ENCODE peak calls at places on chromosomes 3 and 15, in four cellular contexts. One of them, this sample, is unnamed. For H3K9me3, the result is how much of the 10 kb centered on the place peaks cover.

GRCh38 chr15:48440084-48440483 is 108.9 kb downstream of the DUT start:
- DNase-seq in SK-N-SH: no peak
- DNase-seq in breast epithelium: no peak
- DNase-seq in HepG2: no peak
- DNase-seq in this sample: no peak

GRCh38 chr15:52636459-52636858 is 42.7 kb downstream of the ATOSA start:
- DNase-seq in breast epithelium: no peak
- DNase-seq in HepG2: no peak
- DNase-seq in SK-N-SH: no peak
- DNase-seq in this sample: no peak

GRCh38 chr3:194688207-194688711 is 2.6 kb downstream of the FAM43A start:
- DNase-seq in HepG2: peak
- DNase-seq in SK-N-SH: peak
- DNase-seq in breast epithelium: peak
- DNase-seq in this sample: no peak

GRCh38 chr3:65376426-65376825 is 662.3 kb downstream of the MAGI1 start:
- DNase-seq in SK-N-SH: no peak
- DNase-seq in breast epithelium: no peak
- DNase-seq in HepG2: no peak
- DNase-seq in this sample: no peak

GRCh38 chr3:62100233-62100989 is 272.9 kb downstream of the FEZF2 start:
- DNase-seq in SK-N-SH: no peak
- DNase-seq in breast epithelium: no peak
- DNase-seq in HepG2: no peak
- DNase-seq in this sample: no peak

GRCh38 chr3:126367316-126367805 is 10.2 kb upstream of the KLF15 start:
- DNase-seq in SK-N-SH: no peak
- DNase-seq in breast epithelium: no peak
- DNase-seq in HepG2: no peak
- DNase-seq in this sample: no peak

GRCh38 chr15:45225506-45226273 is 26.3 kb upstream of the SLC28A2 start:
- DNase-seq in SK-N-SH: no peak
- DNase-seq in HepG2: peak
- DNase-seq in breast epithelium: no peak
- DNase-seq in this sample: no peak

GRCh38 chr3:17745301-17745700 is 2.9 kb upstream of the TBC1D5 start:
- DNase-seq in HepG2: no peak
- DNase-seq in breast epithelium: no peak
- DNase-seq in SK-N-SH: no peak
- DNase-seq in this sample: no peak

GRCh38 chr15:96416218-96416933 is 85.9 kb downstream of the NR2F2 start:
- DNase-seq in breast epithelium: no peak
- DNase-seq in SK-N-SH: no peak
- DNase-seq in HepG2: no peak
- DNase-seq in this sample: no peak

GRCh38 chr3:96449803-96450202 is 364.6 kb upstream of the EPHA6 start:
- DNase-seq in SK-N-SH: no peak
- DNase-seq in breast epithelium: no peak
- DNase-seq in HepG2: peak
- DNase-seq in this sample: no peak

GRCh38 chr3:150242220-150242938 is 165.7 kb upstream of the TSC22D2 start:
- DNase-seq in breast epithelium: no peak
- DNase-seq in HepG2: no peak
- DNase-seq in SK-N-SH: no peak
- DNase-seq in this sample: no peak

GRCh38 chr15:69498282-69498681 is 45.7 kb downstream of the RPLP1 start:
- DNase-seq in SK-N-SH: no peak
- DNase-seq in HepG2: no peak
- DNase-seq in breast epithelium: no peak
- DNase-seq in this sample: no peak

GRCh38 chr3:75610773-75611172 is 53.4 kb upstream of the FRG2C start:
- DNase-seq in SK-N-SH: no peak
- DNase-seq in breast epithelium: no peak
- DNase-seq in HepG2: no peak
- DNase-seq in this sample: no peak

GRCh38 chr3:16124636-16125035 is 49.8 kb upstream of the GALNT15 start:
- DNase-seq in SK-N-SH: no peak
- DNase-seq in breast epithelium: no peak
- DNase-seq in HepG2: no peak
- DNase-seq in this sample: no peak

GRCh38 chr3:151925876-151926275 is 52.4 kb downstream of the SUCNR1 start:
- DNase-seq in SK-N-SH: no peak
- DNase-seq in HepG2: no peak
- DNase-seq in breast epithelium: no peak
- DNase-seq in this sample: no peak

GRCh38 chr15:28004143-28005003 is 94.7 kb downstream of the OCA2 start:
- DNase-seq in HepG2: no peak
- DNase-seq in SK-N-SH: no peak
- DNase-seq in breast epithelium: no peak
- DNase-seq in this sample: no peak

GRCh38 chr15:60583946-60584345 is 105.0 kb upstream of the ICE2 start:
- DNase-seq in breast epithelium: no peak
- DNase-seq in SK-N-SH: no peak
- DNase-seq in HepG2: peak
- DNase-seq in this sample: no peak

GRCh38 chr3:194503101-194503531 is 16.3 kb upstream of the ATP13A3 start:
- DNase-seq in breast epithelium: no peak
- DNase-seq in HepG2: no peak
- DNase-seq in SK-N-SH: no peak
- DNase-seq in this sample: peak

GRCh38 chr3:185582871-185583270 is 3.2 kb upstream of the SENP2 start:
- DNase-seq in breast epithelium: no peak
- DNase-seq in HepG2: no peak
- DNase-seq in SK-N-SH: no peak
- DNase-seq in this sample: no peak

GRCh38 chr15:58081446-58081845 is 15.9 kb upstream of the ALDH1A2 start:
- DNase-seq in HepG2: no peak
- DNase-seq in breast epithelium: no peak
- DNase-seq in SK-N-SH: no peak
- DNase-seq in this sample: no peak

GRCh38 chr15:85306946-85307686 is 73.3 kb upstream of the AKAP13 start:
- DNase-seq in SK-N-SH: no peak
- DNase-seq in breast epithelium: no peak
- DNase-seq in HepG2: no peak
- DNase-seq in this sample: no peak

GRCh38 chr3:43606274-43606673 is 15.5 kb downstream of the ANO10 start:
- DNase-seq in breast epithelium: no peak
- DNase-seq in SK-N-SH: no peak
- DNase-seq in HepG2: no peak
- DNase-seq in this sample: no peak

GRCh38 chr3:144229973-144230372 is 258.4 kb downstream of the DIPK2A start:
- DNase-seq in breast epithelium: no peak
- DNase-seq in SK-N-SH: no peak
- DNase-seq in HepG2: no peak
- DNase-seq in this sample: no peak

GRCh38 chr3:143821862-143822261 is 26.4 kb downstream of the SLC9A9 start:
- DNase-seq in SK-N-SH: no peak
- DNase-seq in breast epithelium: no peak
- DNase-seq in HepG2: no peak
- DNase-seq in this sample: no peak

GRCh38 chr3:138186803-138187295 is 252 bp upstream of the ARMC8 start:
- DNase-seq in SK-N-SH: peak
- DNase-seq in HepG2: no peak
- DNase-seq in breast epithelium: peak
- DNase-seq in this sample: peak
- TF ChIP-seq POLR2AphosphoS5 in SK-N-SH: no peak
- TF ChIP-seq POLR2AphosphoS5 in HepG2: no peak
- TF ChIP-seq POLR2AphosphoS5 in breast epithelium: no peak
- TF ChIP-seq POLR2AphosphoS5 in this sample: no peak

GRCh38 chr15:29139540-29140459 is 129.8 kb downstream of the NSMCE3 start:
- DNase-seq in SK-N-SH: peak
- DNase-seq in HepG2: no peak
- DNase-seq in breast epithelium: no peak
- DNase-seq in this sample: no peak

GRCh38 chr15:29140475-29141172 is 129.0 kb downstream of the NSMCE3 start:
- DNase-seq in SK-N-SH: no peak
- DNase-seq in HepG2: no peak
- DNase-seq in breast epithelium: no peak
- DNase-seq in this sample: no peak

GRCh38 chr15:29143293-29143692 is 126.3 kb downstream of the NSMCE3 start:
- DNase-seq in HepG2: no peak
- DNase-seq in SK-N-SH: no peak
- DNase-seq in breast epithelium: peak
- DNase-seq in this sample: no peak

GRCh38 chr15:29141908-29142747 is 127.5 kb downstream of the NSMCE3 start:
- DNase-seq in breast epithelium: peak
- DNase-seq in HepG2: no peak
- DNase-seq in SK-N-SH: no peak
- DNase-seq in this sample: no peak

GRCh38 chr15:29141206-29141907 is 128.3 kb downstream of the NSMCE3 start:
- DNase-seq in breast epithelium: no peak
- DNase-seq in HepG2: no peak
- DNase-seq in SK-N-SH: no peak
- DNase-seq in this sample: no peak
- H3K9me3 ChIP-seq in breast epithelium: under half
- H3K9me3 ChIP-seq in HepG2: under half
- H3K9me3 ChIP-seq in SK-N-SH: under half
- H3K9me3 ChIP-seq in this sample: under half

GRCh38 chr15:83671603-83672002 is 17.7 kb downstream of the ADAMTSL3 start:
- DNase-seq in SK-N-SH: no peak
- DNase-seq in HepG2: no peak
- DNase-seq in breast epithelium: no peak
- DNase-seq in this sample: no peak

GRCh38 chr15:83673385-83673784 is 19.5 kb downstream of the ADAMTSL3 start:
- DNase-seq in SK-N-SH: no peak
- DNase-seq in breast epithelium: no peak
- DNase-seq in HepG2: no peak
- DNase-seq in this sample: no peak

DNA sequence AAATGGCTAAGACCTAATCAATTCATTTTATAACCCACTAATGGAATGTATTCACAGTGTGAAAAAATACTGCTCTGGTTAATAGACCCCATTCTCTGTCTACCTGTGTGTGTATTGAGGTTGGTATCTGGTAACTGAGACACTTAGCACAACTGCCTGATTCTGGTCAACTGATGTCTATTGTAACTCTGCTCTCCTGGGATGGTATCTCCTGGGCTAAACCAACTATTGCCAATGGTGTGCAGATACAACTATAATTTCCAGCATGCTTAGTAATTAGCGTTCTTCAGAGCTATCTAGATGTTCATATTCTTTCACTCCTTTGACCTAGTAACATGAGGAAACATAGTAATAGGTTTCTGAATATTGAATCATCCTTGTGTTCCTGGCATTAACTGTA is 16.7 kb downstream of the ADAMTSL3 start:
- DNase-seq in SK-N-SH: no peak
- DNase-seq in HepG2: no peak
- DNase-seq in breast epithelium: no peak
- DNase-seq in this sample: no peak
- TF ChIP-seq POLR2AphosphoS5 in SK-N-SH: no peak
- TF ChIP-seq POLR2AphosphoS5 in HepG2: no peak
- TF ChIP-seq POLR2AphosphoS5 in breast epithelium: no peak
- TF ChIP-seq POLR2AphosphoS5 in this sample: no peak

GRCh38 chr3:197248341-197248740 is 50.1 kb downstream of the DLG1 start:
- DNase-seq in breast epithelium: no peak
- DNase-seq in HepG2: no peak
- DNase-seq in SK-N-SH: no peak
- DNase-seq in this sample: no peak
- H3K9me3 ChIP-seq in breast epithelium: under half
- H3K9me3 ChIP-seq in HepG2: under half
- H3K9me3 ChIP-seq in SK-N-SH: under half
- H3K9me3 ChIP-seq in this sample: under half

DNA sequence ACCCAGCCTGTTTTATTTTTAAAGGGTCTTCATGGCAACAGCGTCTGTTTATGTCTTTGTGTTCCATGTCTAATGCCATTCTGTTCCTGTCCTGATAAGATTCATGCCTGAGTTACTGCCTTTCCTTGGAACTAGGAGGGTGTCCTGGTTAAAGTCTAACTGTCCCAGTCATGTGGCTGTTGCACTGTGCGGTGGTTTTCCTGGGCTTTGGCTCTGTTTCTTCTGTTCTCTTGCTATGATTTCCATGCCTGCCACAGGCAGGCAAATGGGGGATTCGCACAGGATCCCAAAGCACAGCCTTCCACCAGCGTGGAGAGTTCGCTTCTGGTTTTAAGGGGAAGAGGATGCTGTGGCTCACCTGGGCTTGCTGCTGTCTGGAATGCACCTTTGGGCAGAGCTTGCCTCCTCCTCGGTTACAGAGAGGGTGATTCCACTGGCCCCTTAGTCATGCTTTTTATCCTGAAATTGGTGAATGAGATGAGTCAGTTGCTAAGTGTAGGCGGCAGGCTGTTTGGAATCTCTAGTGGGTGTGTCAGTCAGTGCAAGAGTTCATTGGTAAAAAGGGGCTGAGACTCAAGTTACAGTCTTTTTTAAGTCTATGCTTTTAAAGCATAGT is 86.8 kb downstream of the CCK start:
- DNase-seq in breast epithelium: peak
- DNase-seq in SK-N-SH: no peak
- DNase-seq in HepG2: peak
- DNase-seq in this sample: peak
- TF ChIP-seq POLR2AphosphoS5 in breast epithelium: no peak
- TF ChIP-seq POLR2AphosphoS5 in SK-N-SH: no peak
- TF ChIP-seq POLR2AphosphoS5 in HepG2: no peak
- TF ChIP-seq POLR2AphosphoS5 in this sample: no peak

GRCh38 chr15:20353966-20354883 is 187.4 kb downstream of the GOLGA6L6 start:
- DNase-seq in breast epithelium: no peak
- DNase-seq in HepG2: no peak
- DNase-seq in SK-N-SH: no peak
- DNase-seq in this sample: no peak
- H3K9me3 ChIP-seq in breast epithelium: under half
- H3K9me3 ChIP-seq in HepG2: under half
- H3K9me3 ChIP-seq in SK-N-SH: under half
- H3K9me3 ChIP-seq in this sample: under half

DNA sequence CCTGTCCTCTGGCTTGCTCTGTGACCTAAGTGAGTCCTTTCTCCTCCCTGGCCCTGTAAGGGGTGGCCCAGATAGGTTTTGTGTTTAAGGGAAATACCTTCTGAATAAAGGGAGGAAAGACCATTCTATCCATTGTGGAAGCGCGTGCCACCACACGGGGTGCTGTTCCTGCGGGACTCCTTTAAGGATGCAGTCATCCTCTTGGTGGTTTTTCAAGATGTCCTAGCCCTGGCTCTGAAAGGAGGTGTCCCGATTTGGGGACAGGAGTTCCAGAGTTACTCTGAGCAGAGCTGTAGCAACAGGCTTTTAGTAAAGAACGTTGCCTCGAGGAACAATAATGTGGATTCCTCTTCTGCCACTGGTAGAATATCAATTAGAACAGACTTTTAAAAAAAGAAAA is 9.6 kb downstream of the SLC6A6 start:
- DNase-seq in SK-N-SH: no peak
- DNase-seq in breast epithelium: no peak
- DNase-seq in HepG2: no peak
- DNase-seq in this sample: no peak
- TF ChIP-seq POLR2AphosphoS5 in SK-N-SH: no peak
- TF ChIP-seq POLR2AphosphoS5 in breast epithelium: no peak
- TF ChIP-seq POLR2AphosphoS5 in HepG2: no peak
- TF ChIP-seq POLR2AphosphoS5 in this sample: no peak

GRCh38 chr15:100204211-100204610 is 137.6 kb downstream of the ADAMTS17 start:
- DNase-seq in HepG2: no peak
- DNase-seq in breast epithelium: no peak
- DNase-seq in SK-N-SH: no peak
- DNase-seq in this sample: no peak
- H3K9me3 ChIP-seq in HepG2: under half
- H3K9me3 ChIP-seq in breast epithelium: under half
- H3K9me3 ChIP-seq in SK-N-SH: under half
- H3K9me3 ChIP-seq in this sample: under half

GRCh38 chr3:24197809-24198208 is 252.7 kb downstream of the NR1D2 start:
- DNase-seq in HepG2: peak
- DNase-seq in SK-N-SH: peak
- DNase-seq in breast epithelium: no peak
- DNase-seq in this sample: no peak
- TF ChIP-seq POLR2AphosphoS5 in HepG2: no peak
- TF ChIP-seq POLR2AphosphoS5 in SK-N-SH: no peak
- TF ChIP-seq POLR2AphosphoS5 in breast epithelium: no peak
- TF ChIP-seq POLR2AphosphoS5 in this sample: no peak

This sample was measured in SK-N-MC.